ENCODE peak calls at places on chromosomes 13 and 19, in five cellular contexts. I is glutamatergic neuron; V is SHP77 treated with DMSO at 0.1 percent for 48 hours; C is skeletal muscle cell; F is stimulated activated naive CD8-positive, alpha-beta T cell treated with anti-CD3 and anti-CD28 coated beads, Interleukin-15, amount 100 ng/mL, for 72 hours. L is an unnamed sample.

GRCh38 chr13:27455331-27455855 is 5.0 kb upstream of the MTIF3 start:
- DNase-seq in I (no peak), V (no peak), C (no peak), F (peak; percentile 37), L (no peak)

GRCh38 chr19:4987286-4987685 is 18.4 kb downstream of the KDM4B start:
- DNase-seq in I (no peak), V (no peak), C (no peak), F (no peak), L (no peak)

GRCh38 chr19:52237771-52238400 is 31.5 kb upstream of the ZNF766 start:
- DNase-seq in I (peak; percentile 66), V (no peak), C (no peak), F (peak; percentile 62), L (peak; percentile 72)

GRCh38 chr19:15432018-15432494 is 13.3 kb upstream of the AKAP8L start:
- DNase-seq in I (no peak), V (no peak), C (no peak), F (peak; percentile 42), L (no peak)

GRCh38 chr13:71610876-71611275 is 256.1 kb downstream of the DACH1 start:
- DNase-seq in I (no peak), V (no peak), C (no peak), F (no peak), L (no peak)

GRCh38 chr13:33610471-33611015 is 207.4 kb upstream of the RFC3 start:
- DNase-seq in I (no peak), V (peak; percentile 90), C (no peak), F (peak; percentile 35), L (peak; percentile 88)

GRCh38 chr19:55258476-55258827 is 365 bp downstream of the PPP6R1 start:
- DNase-seq in I (peak; percentile 38), V (no peak), C (no peak), F (no peak), L (no peak)

GRCh38 chr19:33277434-33277833 is 24.9 kb downstream of the CEBPA start:
- DNase-seq in I (no peak), V (no peak), C (no peak), F (no peak), L (no peak)

GRCh38 chr19:29841559-29842367 is 30.0 kb downstream of the CCNE1 start:
- DNase-seq in I (no peak), V (no peak), C (no peak), F (no peak), L (peak; percentile 84)

GRCh38 chr13:46297338-46297737 is 85.6 kb downstream of the LRRC63 start:
- DNase-seq in I (no peak), V (no peak), C (peak; percentile 15), F (no peak), L (no peak)

GRCh38 chr13:53411443-53411842 is 382.8 kb downstream of the OLFM4 start:
- DNase-seq in I (no peak), V (no peak), C (no peak), F (no peak), L (no peak)

GRCh38 chr19:35271546-35271945 is 2.8 kb downstream of the USF2 start:
- DNase-seq in I (no peak), V (no peak), C (no peak), F (no peak), L (no peak)